ENCODE peak calls at places on chromosomes 11 and 22, in five cellular contexts. P is stomach; C is CD4-positive, alpha-beta T cell; H is NB4; G is psoas muscle. F is an unnamed sample.

GRCh38 chr11:18699269-18699596 is 654 bp downstream of the TMEM86A start:
- DNase-seq in G (no peak), C (no peak), H (no peak), P (no peak), F (no peak)

GRCh38 chr11:3969613-3970012 is 114.1 kb downstream of the STIM1 start:
- DNase-seq in P (no peak), H (no peak), G (no peak), C (no peak), F (no peak)

GRCh38 chr11:39990413-39990812 is 1469.0 kb downstream of the LRRC4C start:
- DNase-seq in P (no peak), C (no peak), G (no peak), H (no peak), F (no peak)

GRCh38 chr11:114291381-114291780 is 4.8 kb upstream of the NNMT start:
- DNase-seq in C (no peak), G (no peak), H (no peak), P (no peak), F (peak)

GRCh38 chr11:116853461-116854073 is 16.1 kb upstream of the APOA1 start:
- DNase-seq in C (peak), H (peak), G (no peak), P (peak), F (no peak)

GRCh38 chr11:34978236-34979191 is 62.1 kb downstream of the PDHX start:
- DNase-seq in P (no peak), G (no peak), H (no peak), C (no peak), F (no peak)

GRCh38 chr22:31532060-31532459 is 35.7 kb downstream of the SFI1 start:
- DNase-seq in H (no peak), G (no peak), P (no peak), C (no peak), F (no peak)

GRCh38 chr11:35304393-35304790 is 115.0 kb downstream of the SLC1A2 start:
- DNase-seq in C (no peak), P (no peak), H (no peak), G (no peak), F (no peak)

GRCh38 chr11:102177974-102178631 is 67.9 kb downstream of the YAP1 start:
- DNase-seq in G (no peak), H (peak), P (no peak), C (no peak), F (no peak)

GRCh38 chr11:63537293-63538101 is 889 bp downstream of the PLAAT4 start:
- DNase-seq in G (peak), H (no peak), C (no peak), P (peak), F (no peak)

GRCh38 chr11:42857344-42857743 is 454.5 kb upstream of the API5 start:
- DNase-seq in H (no peak), P (no peak), C (no peak), G (no peak), F (no peak)

GRCh38 chr11:57144075-57144474 is 37.7 kb upstream of the LRRC55 start:
- DNase-seq in P (no peak), H (peak), G (no peak), C (no peak), F (no peak)

GRCh38 chr22:46547179-46547882 is 9.9 kb upstream of the CELSR1 start:
- DNase-seq in P (no peak), H (no peak), C (no peak), G (peak), F (no peak)

GRCh38 chr11:64856382-64857227 is 12.2 kb upstream of the CDC42BPG start:
- DNase-seq in H (peak), G (peak), C (no peak), P (peak), F (no peak)

GRCh38 chr11:57429946-57430345 is 3.0 kb upstream of the SLC43A3 start:
- DNase-seq in C (no peak), P (peak), H (no peak), G (no peak), F (no peak)

GRCh38 chr11:114416441-114416928 is 16.0 kb downstream of the RBM7 start:
- DNase-seq in H (no peak), G (no peak), P (no peak), C (no peak), F (no peak)

GRCh38 chr11:5380740-5381342 is 2.8 kb upstream of the OR51M1 start:
- DNase-seq in H (peak), C (no peak), G (no peak), P (peak), F (no peak)

GRCh38 chr11:26556582-26556981 is 15.5 kb downstream of the MUC15 start:
- DNase-seq in C (no peak), H (no peak), G (no peak), P (no peak), F (no peak)

GRCh38 chr11:81869337-81870065 is 864.2 kb downstream of the FAM181B start:
- DNase-seq in G (no peak), C (peak), H (peak), P (peak), F (no peak)

GRCh38 chr11:46387919-46388618 is 3.5 kb downstream of the CHRM4 start:
- DNase-seq in G (no peak), H (peak), P (no peak), C (no peak), F (no peak)

GRCh38 chr22:22201185-22201924 is 43.2 kb upstream of the VPREB1 start:
- DNase-seq in H (peak), P (peak), G (no peak), C (no peak), F (no peak)

GRCh38 chr22:30338802-30339201 is 12.1 kb upstream of the TBC1D10A start:
- DNase-seq in G (no peak), C (no peak), H (no peak), P (no peak), F (no peak)

GRCh38 chr11:22879615-22880014 is 19.3 kb upstream of the CCDC179 start:
- DNase-seq in C (no peak), H (no peak), P (no peak), G (no peak), F (no peak)

GRCh38 chr11:76186776-76187279 is 19.5 kb downstream of the WNT11 start:
- DNase-seq in P (peak), G (peak), H (no peak), C (no peak), F (no peak)

GRCh38 chr11:70036971-70037882 is 40.9 kb upstream of the ANO1 start:
- DNase-seq in C (no peak), H (no peak), P (peak), G (no peak), F (peak)

GRCh38 chr11:46330887-46331652 is 16.2 kb upstream of the DGKZ start:
- DNase-seq in C (peak), G (no peak), H (peak), P (no peak), F (no peak)

GRCh38 chr11:31824791-31825452 is 13.8 kb upstream of the PAX6 start:
- DNase-seq in G (no peak), C (no peak), H (no peak), P (no peak), F (no peak)

GRCh38 chr11:68796779-68797178 is 44.9 kb downstream of the CPT1A start:
- DNase-seq in G (no peak), P (no peak), C (no peak), H (no peak), F (no peak)

GRCh38 chr11:13341028-13341427 is 63.4 kb downstream of the BMAL1 start:
- DNase-seq in H (peak), C (no peak), G (no peak), P (no peak), F (no peak)

GRCh38 chr11:9076661-9077060 is 14.7 kb downstream of the SCUBE2 start:
- DNase-seq in H (no peak), G (no peak), P (no peak), C (no peak), F (peak)

GRCh38 chr22:21032037-21032842 is at the start of gene SLC7A4:
- DNase-seq in G (no peak), H (no peak), P (peak), C (no peak), F (no peak)

GRCh38 chr11:41498726-41499125 is 39.3 kb upstream of the LRRC4C start:
- DNase-seq in H (peak), P (no peak), G (no peak), C (no peak), F (no peak)

GRCh38 chr11:64456509-64457320 is 97.8 kb downstream of the RPS6KA4 start:
- DNase-seq in H (no peak), C (no peak), P (no peak), G (no peak), F (no peak)

GRCh38 chr11:116695657-116696254 is 77.0 kb downstream of the BUD13 start:
- DNase-seq in C (no peak), H (no peak), G (no peak), P (no peak), F (no peak)

GRCh38 chr11:118895093-118896039 is 11.7 kb downstream of the CXCR5 start:
- DNase-seq in C (peak), G (peak), P (no peak), H (no peak), F (peak)

GRCh38 chr11:114228401-114229061 is 67.7 kb upstream of the NNMT start:
- DNase-seq in C (no peak), P (no peak), H (no peak), G (no peak), F (no peak)

GRCh38 chr11:58923300-58923788 is 15.9 kb upstream of the GLYATL1 start:
- DNase-seq in P (no peak), G (no peak), C (no peak), H (peak), F (no peak)

GRCh38 chr11:112795142-112795815 is 165.9 kb upstream of the NCAM1 start:
- DNase-seq in C (no peak), P (peak), G (peak), H (peak), F (no peak)
- TF ChIP-seq CTCF in C (peak), P (peak), G (peak), H (peak), F (peak)

GRCh38 chr11:103927535-103927934 is 108.9 kb upstream of the DDI1 start:
- DNase-seq in H (peak), C (no peak), P (no peak), G (no peak), F (no peak)
- TF ChIP-seq CTCF in H (no peak), C (no peak), P (peak), G (no peak), F (peak)

DNA sequence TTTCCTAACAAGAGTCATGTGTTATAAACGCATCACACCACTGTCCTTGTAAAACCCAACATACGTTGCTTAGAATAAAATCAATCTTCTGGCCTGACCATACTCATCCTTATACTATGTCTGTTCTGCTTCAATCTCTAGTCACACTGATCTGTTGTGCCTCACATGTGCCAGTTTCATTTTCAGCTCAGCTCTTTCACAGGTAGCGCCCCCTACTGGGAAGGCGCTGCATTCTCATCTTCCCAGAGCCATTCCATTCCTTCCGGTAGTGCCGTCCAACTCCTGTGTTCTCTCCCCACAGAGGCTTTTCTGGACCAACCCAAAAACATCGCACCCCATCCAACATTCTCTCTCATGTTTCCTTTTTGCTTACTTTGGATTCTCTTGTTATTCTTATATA is 22.2 kb downstream of the CASP5 start:
- DNase-seq in P (peak), G (no peak), H (peak), C (peak), F (no peak)
- TF ChIP-seq CTCF in P (peak), G (peak), H (peak), C (peak), F (peak)

GRCh38 chr11:11849127-11849746 is 7.5 kb downstream of the USP47 start:
- DNase-seq in C (peak), G (peak), P (peak), H (peak), F (no peak)
- TF ChIP-seq CTCF in C (peak), G (peak), P (peak), H (peak), F (peak)

F was measured in osteocyte.